ENCODE peak calls at places on chromosomes 7 and 10, in five cellular contexts. I, J, N, U and W are unnamed samples.
A peak's percentile ranks its signal among the peaks of the same experiment; 100 is the strongest.

GRCh38 chr10:79057481-79058275 is 11.1 kb upstream of the ZMIZ1 start:
- DNase-seq in I (no peak), J (no peak), N (peak; percentile 11), U (no peak), W (no peak)

GRCh38 chr7:157801971-157802675 is 465.3 kb downstream of the DNAJB6 start:
- DNase-seq in I (no peak), J (no peak), N (no peak), U (no peak), W (no peak)

GRCh38 chr10:44962870-44963738 is 3.5 kb downstream of the RASSF4 start:
- DNase-seq in I (no peak), J (no peak), N (no peak), U (no peak), W (no peak)

GRCh38 chr10:86966008-86966654 is 2.2 kb upstream of the ADIRF start:
- DNase-seq in I (no peak), J (no peak), N (peak; percentile 25), U (no peak), W (no peak)

GRCh38 chr7:120996333-120996982 is 7.9 kb downstream of the CPED1 start:
- DNase-seq in I (peak; percentile 65), J (peak; percentile 87), N (peak; percentile 52), U (peak; percentile 63), W (peak; percentile 89)

GRCh38 chr7:142811154-142811737 is 40.5 kb downstream of the PRSS2 start:
- DNase-seq in I (peak; percentile 67), J (peak; percentile 58), N (no peak), U (peak; percentile 46), W (peak; percentile 48)

GRCh38 chr7:1106063-1106782 is 18.3 kb downstream of the GPER1 start:
- DNase-seq in I (no peak), J (no peak), N (no peak), U (no peak), W (no peak)

GRCh38 chr7:1994931-1995330 is 237.8 kb downstream of the MAD1L1 start:
- DNase-seq in I (no peak), J (no peak), N (no peak), U (no peak), W (no peak)

GRCh38 chr7:3897430-3898385 is 596.7 kb downstream of the SDK1 start:
- DNase-seq in I (peak; percentile 29), J (peak; percentile 41), N (no peak), U (peak; percentile 69), W (peak; percentile 12)

GRCh38 chr7:132751282-132751647 is 175.0 kb upstream of the PLXNA4 start:
- DNase-seq in I (no peak), J (no peak), N (no peak), U (no peak), W (no peak)

GRCh38 chr7:96562966-96563365 is 146.7 kb downstream of the SEM1 start:
- DNase-seq in I (no peak), J (no peak), N (no peak), U (no peak), W (no peak)

GRCh38 chr7:3510101-3511020 is 209.3 kb downstream of the SDK1 start:
- DNase-seq in I (no peak), J (peak; percentile 62), N (no peak), U (no peak), W (no peak)

GRCh38 chr10:89891006-89891405 is 189.6 kb downstream of the KIF20B start:
- DNase-seq in I (no peak), J (peak; percentile 29), N (no peak), U (no peak), W (no peak)

GRCh38 chr10:102121739-102122372 is 1.7 kb upstream of the LDB1 start:
- DNase-seq in I (no peak), J (peak; percentile 45), N (peak; percentile 70), U (peak; percentile 63), W (peak; percentile 49)

GRCh38 chr7:156993021-156993924 is 17.2 kb downstream of the MNX1 start:
- DNase-seq in I (no peak), J (peak; percentile 14), N (peak; percentile 45), U (no peak), W (no peak)

GRCh38 chr10:129756912-129757861 is 206.9 kb downstream of the EBF3 start:
- DNase-seq in I (no peak), J (peak; percentile 34), N (peak; percentile 15), U (no peak), W (peak; percentile 8)

GRCh38 chr10:101829561-101830315 is 11.5 kb upstream of the OGA start:
- DNase-seq in I (peak; percentile 50), J (no peak), N (peak; percentile 58), U (peak; percentile 79), W (no peak)

GRCh38 chr7:113440173-113440572 is 321.8 kb upstream of the SMIM30 start:
- DNase-seq in I (no peak), J (no peak), N (no peak), U (no peak), W (no peak)

GRCh38 chr10:17637869-17638268 is 6.1 kb upstream of the STAM start:
- DNase-seq in I (no peak), J (no peak), N (no peak), U (no peak), W (no peak)

GRCh38 chr10:110680473-110681020 is 36.4 kb downstream of the RBM20 start:
- DNase-seq in I (no peak), J (no peak), N (no peak), U (no peak), W (no peak)

GRCh38 chr7:519429-519973 is at the start of gene PDGFA:
- DNase-seq in I (peak; percentile 80), J (peak; percentile 68), N (peak; percentile 50), U (peak; percentile 85), W (peak; percentile 57)

GRCh38 chr10:110411047-110411410 is 86.7 kb upstream of the DUSP5 start:
- DNase-seq in I (peak; percentile 49), J (peak; percentile 87), N (peak; percentile 49), U (no peak), W (peak; percentile 71)

GRCh38 chr10:16777473-16778370 is 39.5 kb downstream of the RSU1 start:
- DNase-seq in I (peak; percentile 66), J (peak; percentile 41), N (peak; percentile 32), U (peak; percentile 76), W (peak; percentile 46)

GRCh38 chr7:101728888-101729883 is 88.2 kb upstream of the CUX1 start:
- DNase-seq in I (no peak), J (peak; percentile 99), N (no peak), U (peak; percentile 91), W (peak; percentile 69)

GRCh38 chr10:76297787-76298281 is 866.4 kb downstream of the LRMDA start:
- DNase-seq in I (no peak), J (no peak), N (no peak), U (peak; percentile 67), W (no peak)

GRCh38 chr7:44097064-44097932 is 6.8 kb upstream of the AEBP1 start:
- DNase-seq in I (no peak), J (no peak), N (no peak), U (no peak), W (no peak)

GRCh38 chr7:100824499-100825214 is 2.7 kb downstream of the EPHB4 start:
- DNase-seq in I (no peak), J (no peak), N (peak; percentile 52), U (no peak), W (peak; percentile 25)

GRCh38 chr7:144256112-144256511 is 8.5 kb downstream of the OR2A7 start:
- DNase-seq in I (peak; percentile 10), J (no peak), N (no peak), U (no peak), W (no peak)

GRCh38 chr10:102153093-102153620 is 968 bp downstream of the NOLC1 start:
- DNase-seq in I (no peak), J (peak; percentile 16), N (no peak), U (no peak), W (peak; percentile 11)

GRCh38 chr10:132414402-132415016 is 17.5 kb downstream of the PWWP2B start:
- DNase-seq in I (no peak), J (no peak), N (no peak), U (no peak), W (no peak)

GRCh38 chr7:157228864-157229422 is 90.2 kb downstream of the UBE3C start:
- DNase-seq in I (peak; percentile 22), J (peak; percentile 9), N (no peak), U (peak; percentile 19), W (peak; percentile 30)